ENCODE peak calls at places on chromosomes 6 and 20, in seven cellular contexts. A is psoas muscle; T is CD8-positive, alpha-beta T cell; P is transverse colon; G is PC-3; Q is NT2/D1; L is uterus. S is an unnamed sample.

GRCh38 chr20:35443003-35443402 is 5.0 kb upstream of the GDF5 start:
- DNase-seq in A (no peak), T (no peak), P (no peak), G (no peak), Q (no peak), L (no peak), S (no peak)

GRCh38 chr6:170184324-170184723 is 106.6 kb downstream of the DLL1 start:
- DNase-seq in A (no peak), T (no peak), P (no peak), G (no peak), Q (no peak), L (no peak), S (peak; percentile 4)

GRCh38 chr6:140436023-140436811 is 1061.8 kb upstream of the CITED2 start:
- DNase-seq in A (no peak), T (no peak), P (no peak), G (no peak), Q (peak; percentile 72), L (no peak), S (no peak)

GRCh38 chr20:39775110-39775509 is 813.0 kb downstream of the DHX35 start:
- DNase-seq in A (peak; percentile 79), T (no peak), P (no peak), G (no peak), Q (no peak), L (peak; percentile 41), S (no peak)

GRCh38 chr6:1612386-1612893 is 2.7 kb downstream of the FOXC1 start:
- DNase-seq in A (no peak), T (no peak), P (no peak), G (peak; percentile 19), Q (no peak), L (no peak), S (no peak)

GRCh38 chr20:32439132-32439829 is 81.2 kb downstream of the ASXL1 start:
- DNase-seq in A (peak; percentile 23), T (no peak), P (peak; percentile 5), G (no peak), Q (no peak), L (no peak), S (no peak)

GRCh38 chr6:82691997-82692396 is 328.4 kb downstream of the TPBG start:
- DNase-seq in A (no peak), T (no peak), P (no peak), G (no peak), Q (no peak), L (no peak), S (no peak)

GRCh38 chr6:122996797-122997520 is 924 bp downstream of the CLVS2 start:
- DNase-seq in A (no peak), T (no peak), P (no peak), G (no peak), Q (no peak), L (no peak), S (no peak)

GRCh38 chr20:48015943-48016723 is 230.9 kb upstream of the SULF2 start:
- DNase-seq in A (no peak), T (no peak), P (no peak), G (peak; percentile 77), Q (no peak), L (no peak), S (no peak)

GRCh38 chr20:35329435-35330139 is 37.4 kb upstream of the FAM83C start:
- DNase-seq in A (peak; percentile 42), T (no peak), P (peak; percentile 58), G (peak; percentile 83), Q (peak; percentile 55), L (no peak), S (no peak)

GRCh38 chr6:35086636-35087360 is 54.3 kb downstream of the TCP11 start:
- DNase-seq in A (no peak), T (no peak), P (no peak), G (no peak), Q (no peak), L (no peak), S (no peak)

GRCh38 chr20:31966991-31967655 is 828 bp upstream of the XKR7 start:
- DNase-seq in A (no peak), T (no peak), P (no peak), G (no peak), Q (no peak), L (no peak), S (no peak)

GRCh38 chr6:148760143-148760505 is 13.3 kb downstream of the UST start:
- DNase-seq in A (no peak), T (no peak), P (no peak), G (no peak), Q (no peak), L (no peak), S (no peak)

GRCh38 chr6:159788757-159789376 is 535 bp downstream of the TCP1 start:
- DNase-seq in A (peak; percentile 42), T (peak; percentile 11), P (peak; percentile 70), G (peak; percentile 10), Q (no peak), L (peak; percentile 36), S (no peak)

GRCh38 chr6:34487536-34487935 is 21.7 kb downstream of the PACSIN1 start:
- DNase-seq in A (no peak), T (no peak), P (no peak), G (no peak), Q (no peak), L (no peak), S (no peak)

GRCh38 chr20:53900380-53900999 is 169.9 kb downstream of the BCAS1 start:
- DNase-seq in A (no peak), T (no peak), P (no peak), G (peak; percentile 83), Q (no peak), L (no peak), S (no peak)

GRCh38 chr20:57414867-57415592 is 23.8 kb downstream of the RBM38 start:
- DNase-seq in A (no peak), T (no peak), P (no peak), G (peak; percentile 34), Q (no peak), L (no peak), S (no peak)
- H3K4me1 ChIP-seq in A (no peaks in the 10 kb centered on the region), T (no peaks in the 10 kb centered on the region), P (no peaks in the 10 kb centered on the region), G (peaks cover 6% of the 10 kb centered on the region), Q (peaks cover 23% of the 10 kb centered on the region), L (no peaks in the 10 kb centered on the region), S (no peaks in the 10 kb centered on the region)

DNA sequence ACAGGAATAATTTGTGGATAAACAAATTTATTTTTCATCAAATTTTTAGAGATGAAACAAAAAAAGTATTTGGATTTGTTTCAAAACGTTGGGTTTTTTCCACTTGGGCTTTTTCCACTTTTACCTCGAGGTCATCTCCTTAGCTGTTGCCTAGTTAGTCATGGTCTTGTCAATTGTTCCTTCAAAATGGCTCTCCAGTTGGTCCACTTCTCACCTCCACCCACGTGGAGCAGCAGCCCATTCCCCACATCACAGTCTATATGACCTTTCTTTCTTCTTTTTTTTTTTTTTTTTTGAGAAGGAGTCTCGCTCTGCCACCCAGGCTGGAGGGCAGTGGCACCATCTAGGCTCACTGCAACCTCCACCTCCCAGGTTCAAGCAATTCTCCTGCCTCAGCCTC is 6.7 kb upstream of the SLC4A11 start:
- DNase-seq in A (no peak), T (no peak), P (no peak), G (no peak), Q (no peak), L (no peak), S (no peak)
- H3K4me1 ChIP-seq in A (peaks cover 16% of the 10 kb centered on the region), T (peaks cover 7% of the 10 kb centered on the region), P (peaks cover 9% of the 10 kb centered on the region), G (no peaks in the 10 kb centered on the region), Q (peaks cover 10% of the 10 kb centered on the region), L (no peaks in the 10 kb centered on the region), S (peaks cover 8% of the 10 kb centered on the region)

GRCh38 chr6:119142051-119142450 is 63.6 kb upstream of the FAM184A start:
- DNase-seq in A (no peak), T (no peak), P (no peak), G (no peak), Q (no peak), L (no peak), S (no peak)
- H3K4me1 ChIP-seq in A (no peaks in the 10 kb centered on the region), T (no peaks in the 10 kb centered on the region), P (peaks cover 3% of the 10 kb centered on the region), G (peaks cover 36% of the 10 kb centered on the region), Q (no peaks in the 10 kb centered on the region), L (no peaks in the 10 kb centered on the region), S (no peaks in the 10 kb centered on the region)

GRCh38 chr6:157075549-157076426 is 247.5 kb downstream of the TMEM242 start:
- DNase-seq in A (no peak), T (no peak), P (no peak), G (peak; percentile 45), Q (no peak), L (no peak), S (no peak)
- H3K4me1 ChIP-seq in A (peaks cover 53% of the 10 kb centered on the region), T (peaks cover 9% of the 10 kb centered on the region), P (peaks cover 6% of the 10 kb centered on the region), G (peaks cover 11% of the 10 kb centered on the region), Q (no peaks in the 10 kb centered on the region), L (no peaks in the 10 kb centered on the region), S (no peaks in the 10 kb centered on the region)

DNA sequence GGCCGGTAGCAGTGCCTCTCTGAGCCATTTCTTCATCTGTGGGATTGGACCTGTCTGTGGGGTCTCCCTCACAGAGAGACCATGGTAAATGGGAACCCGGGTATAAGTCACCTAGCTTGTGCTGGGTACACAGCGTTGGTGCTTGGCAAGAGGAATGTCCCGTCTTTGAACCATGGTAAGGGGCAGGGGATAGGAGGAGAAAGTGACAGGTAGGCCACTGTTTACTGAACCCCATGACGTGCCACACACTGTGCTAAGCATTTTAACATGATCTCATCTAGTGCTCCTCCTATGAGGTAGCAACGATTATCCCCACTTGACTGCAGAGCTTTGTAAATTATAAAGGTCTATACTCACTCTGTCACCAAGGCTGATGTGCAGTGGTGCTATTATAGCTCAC is 600 bp upstream of the TNNC2 start:
- DNase-seq in A (no peak), T (no peak), P (no peak), G (no peak), Q (no peak), L (no peak), S (no peak)
- H3K4me1 ChIP-seq in A (peaks cover 51% of the 10 kb centered on the region), T (peaks cover 9% of the 10 kb centered on the region), P (peaks cover 23% of the 10 kb centered on the region), G (peaks cover 6% of the 10 kb centered on the region), Q (peaks cover 18% of the 10 kb centered on the region), L (peaks cover 10% of the 10 kb centered on the region), S (peaks cover 9% of the 10 kb centered on the region)

DNA sequence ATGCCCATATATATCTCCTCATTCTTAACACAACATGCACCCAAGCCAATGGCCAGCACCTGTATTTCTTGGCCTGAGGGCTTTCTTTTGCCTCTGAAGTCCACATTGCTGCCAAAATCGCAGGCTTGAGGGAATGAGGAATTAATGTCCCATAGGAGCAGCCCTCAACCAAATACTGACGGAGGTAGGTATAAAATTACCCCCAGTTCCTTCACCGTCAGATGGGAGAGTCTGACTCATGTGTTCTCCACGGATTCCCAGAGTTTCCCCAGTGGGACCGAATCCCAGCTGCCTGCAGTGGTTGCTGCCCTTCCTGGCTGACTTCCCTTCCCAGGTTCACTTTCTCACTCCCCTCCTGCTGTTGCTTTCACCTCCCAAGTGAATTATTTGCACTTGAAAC is 602.2 kb upstream of the NOX3 start:
- DNase-seq in A (no peak), T (no peak), P (no peak), G (no peak), Q (no peak), L (no peak), S (no peak)
- H3K4me1 ChIP-seq in A (peaks cover 6% of the 10 kb centered on the region), T (peaks cover 3% of the 10 kb centered on the region), P (no peaks in the 10 kb centered on the region), G (no peaks in the 10 kb centered on the region), Q (no peaks in the 10 kb centered on the region), L (no peaks in the 10 kb centered on the region), S (no peaks in the 10 kb centered on the region)

GRCh38 chr6:52141596-52141995 is 44.6 kb upstream of the IL17A start:
- DNase-seq in A (no peak), T (no peak), P (no peak), G (no peak), Q (no peak), L (no peak), S (no peak)
- H3K4me1 ChIP-seq in A (no peaks in the 10 kb centered on the region), T (no peaks in the 10 kb centered on the region), P (no peaks in the 10 kb centered on the region), G (no peaks in the 10 kb centered on the region), Q (no peaks in the 10 kb centered on the region), L (no peaks in the 10 kb centered on the region), S (peaks cover 8% of the 10 kb centered on the region)

DNA sequence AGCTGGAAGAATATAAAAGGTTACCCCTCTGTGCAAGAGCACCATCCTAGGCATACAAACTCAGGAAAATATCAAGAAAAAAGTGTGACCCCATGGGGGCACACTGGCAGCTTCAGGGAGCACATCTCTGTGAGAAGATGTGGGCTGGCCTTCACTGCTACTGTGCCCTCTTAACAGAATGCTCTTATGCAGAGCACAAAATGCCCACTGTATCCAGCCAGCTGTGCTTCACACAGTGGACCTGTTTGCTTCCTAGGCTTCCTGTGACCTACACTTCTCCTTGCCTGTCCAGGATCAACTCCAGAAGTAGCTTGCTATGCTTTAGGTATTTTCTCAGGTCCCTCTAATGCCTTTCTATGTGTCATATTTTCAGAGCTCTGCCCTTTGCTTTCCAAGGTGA is 380.2 kb upstream of the MMS22L start:
- DNase-seq in A (no peak), T (no peak), P (no peak), G (no peak), Q (no peak), L (no peak), S (no peak)
- H3K4me1 ChIP-seq in A (no peaks in the 10 kb centered on the region), T (no peaks in the 10 kb centered on the region), P (no peaks in the 10 kb centered on the region), G (no peaks in the 10 kb centered on the region), Q (no peaks in the 10 kb centered on the region), L (no peaks in the 10 kb centered on the region), S (no peaks in the 10 kb centered on the region)